ENCODE peak calls at places on chromosomes 1 and 21, in four cellular contexts. U is uterus, M is K562, V is heart left ventricle. H is an unnamed sample.
A peak's percentile ranks its signal among the peaks of the same experiment; 100 is the strongest.

GRCh38 chr1:226063362-226064167 is 1.0 kb downstream of the H3-3A start:
- DNase-seq in U (peak; percentile 51), M (peak; percentile 34), V (peak; percentile 57), H (no peak)

GRCh38 chr1:200184196-200184595 is 156.7 kb downstream of the NR5A2 start:
- DNase-seq in U (no peak), M (no peak), V (peak; percentile 89), H (no peak)

GRCh38 chr1:9270290-9270900 is 22.3 kb upstream of the SPSB1 start:
- DNase-seq in U (no peak), M (no peak), V (peak; percentile 74), H (no peak)

GRCh38 chr21:43266534-43266933 is 97.7 kb downstream of the CRYAA start:
- DNase-seq in U (no peak), M (no peak), V (peak; percentile 3), H (no peak)

GRCh38 chr1:165129568-165130164 is 226.8 kb downstream of the LMX1A start:
- DNase-seq in U (no peak), M (peak; percentile 56), V (peak; percentile 68), H (no peak)

GRCh38 chr1:165974598-165975131 is 147.3 kb downstream of the UCK2 start:
- DNase-seq in U (no peak), M (no peak), V (no peak), H (no peak)

GRCh38 chr21:29302340-29302991 is 3.7 kb downstream of the BACH1 start:
- DNase-seq in U (no peak), M (no peak), V (no peak), H (no peak)

GRCh38 chr1:167482184-167482583 is 36.1 kb downstream of the CD247 start:
- DNase-seq in U (no peak), M (no peak), V (no peak), H (no peak)

GRCh38 chr1:204574016-204574855 is 58.0 kb downstream of the MDM4 start:
- DNase-seq in U (no peak), M (no peak), V (no peak), H (no peak)

GRCh38 chr1:200546577-200546976 is 74.0 kb downstream of the KIF14 start:
- DNase-seq in U (no peak), M (no peak), V (no peak), H (no peak)

GRCh38 chr1:111833334-111833733 is 77.6 kb downstream of the DDX20 start:
- DNase-seq in U (no peak), M (no peak), V (no peak), H (no peak)

GRCh38 chr1:156114101-156114918 is at the start of gene LMNA:
- DNase-seq in U (peak; percentile 93), M (peak; percentile 90), V (peak; percentile 94), H (peak; percentile 48)
- TF ChIP-seq POLR2A in U (peak; percentile 99), M (peak; percentile 87), V (peak; percentile 99), H (peak; percentile 82)

GRCh38 chr1:23963617-23964234 is 4.1 kb downstream of the PNRC2 start:
- DNase-seq in U (no peak), M (no peak), V (no peak), H (no peak)

GRCh38 chr1:23960291-23960718 is 677 bp downstream of the PNRC2 start:
- DNase-seq in U (no peak), M (no peak), V (no peak), H (no peak)

GRCh38 chr1:23957096-23957495 is 2.5 kb upstream of the PNRC2 start:
- DNase-seq in U (no peak), M (no peak), V (no peak), H (no peak)

GRCh38 chr1:23958810-23959460 is 693 bp upstream of the PNRC2 start:
- DNase-seq in U (peak; percentile 80), M (peak; percentile 93), V (peak; percentile 90), H (peak; percentile 96)

DNA sequence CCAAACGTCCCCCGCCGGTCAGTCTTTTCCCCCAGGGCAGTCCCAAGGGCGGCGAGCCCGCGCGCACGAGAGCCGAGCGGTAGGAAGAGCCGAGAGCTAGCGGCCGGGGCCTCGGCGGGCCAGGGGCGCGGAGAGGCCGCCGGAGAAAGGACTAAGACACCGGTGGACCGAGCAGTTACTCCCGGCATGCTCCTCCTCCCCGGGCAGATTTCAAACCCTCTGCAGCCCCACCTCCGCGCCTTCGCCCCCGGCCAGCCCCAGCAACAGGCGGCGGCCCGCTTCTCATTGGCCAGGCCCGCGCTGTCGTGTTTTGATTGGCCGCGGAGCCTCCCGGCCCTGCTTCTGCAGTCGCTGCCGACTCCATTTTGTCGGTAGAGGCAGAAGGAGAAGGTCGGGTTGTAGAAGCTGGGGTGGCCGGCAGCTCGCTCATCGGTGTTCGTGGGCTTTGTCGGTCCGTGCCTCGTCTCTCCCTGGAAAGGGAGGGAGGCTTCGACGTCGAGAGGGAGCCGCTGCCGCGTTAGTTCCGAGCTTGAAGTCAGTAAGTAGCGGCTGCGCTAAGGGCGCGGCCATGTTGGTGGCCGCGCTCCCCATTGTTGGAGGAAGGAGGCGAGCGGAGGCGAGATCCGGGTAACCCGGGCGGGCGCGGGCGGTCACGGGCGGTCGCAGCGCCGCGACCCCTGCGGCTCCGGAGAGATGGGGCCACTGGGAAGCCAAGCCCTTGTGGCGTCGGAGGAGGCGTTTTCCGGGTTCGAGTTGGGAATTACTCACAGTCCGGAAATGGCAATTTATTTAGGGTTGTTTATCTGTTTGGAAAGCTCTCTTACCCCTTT is at the start of gene PNRC2:
- DNase-seq in U (peak; percentile 97), M (peak; percentile 100), V (peak; percentile 97), H (peak; percentile 82)
- TF ChIP-seq POLR2A in U (peak; percentile 95), M (peak; percentile 99), V (peak; percentile 96), H (peak; percentile 89)

GRCh38 chr21:44300262-44300959 is 558 bp downstream of the PFKL start:
- DNase-seq in U (peak; percentile 70), M (peak; percentile 91), V (peak; percentile 84), H (no peak)
- TF ChIP-seq POLR2A in U (peak; percentile 51), M (peak; percentile 67), V (peak; percentile 36), H (peak; percentile 53)

GRCh38 chr1:203291201-203292096 is 13.9 kb upstream of the BTG2 start:
- DNase-seq in U (no peak), M (no peak), V (no peak), H (no peak)
- TF ChIP-seq POLR2A in U (peak; percentile 20), M (no peak), V (no peak), H (no peak)

GRCh38 chr1:45542591-45542990 is 8.0 kb upstream of the AKR1A1 start:
- DNase-seq in U (no peak), M (peak; percentile 39), V (peak; percentile 26), H (no peak)
- TF ChIP-seq POLR2A in U (no peak), M (no peak), V (no peak), H (no peak)

DNA sequence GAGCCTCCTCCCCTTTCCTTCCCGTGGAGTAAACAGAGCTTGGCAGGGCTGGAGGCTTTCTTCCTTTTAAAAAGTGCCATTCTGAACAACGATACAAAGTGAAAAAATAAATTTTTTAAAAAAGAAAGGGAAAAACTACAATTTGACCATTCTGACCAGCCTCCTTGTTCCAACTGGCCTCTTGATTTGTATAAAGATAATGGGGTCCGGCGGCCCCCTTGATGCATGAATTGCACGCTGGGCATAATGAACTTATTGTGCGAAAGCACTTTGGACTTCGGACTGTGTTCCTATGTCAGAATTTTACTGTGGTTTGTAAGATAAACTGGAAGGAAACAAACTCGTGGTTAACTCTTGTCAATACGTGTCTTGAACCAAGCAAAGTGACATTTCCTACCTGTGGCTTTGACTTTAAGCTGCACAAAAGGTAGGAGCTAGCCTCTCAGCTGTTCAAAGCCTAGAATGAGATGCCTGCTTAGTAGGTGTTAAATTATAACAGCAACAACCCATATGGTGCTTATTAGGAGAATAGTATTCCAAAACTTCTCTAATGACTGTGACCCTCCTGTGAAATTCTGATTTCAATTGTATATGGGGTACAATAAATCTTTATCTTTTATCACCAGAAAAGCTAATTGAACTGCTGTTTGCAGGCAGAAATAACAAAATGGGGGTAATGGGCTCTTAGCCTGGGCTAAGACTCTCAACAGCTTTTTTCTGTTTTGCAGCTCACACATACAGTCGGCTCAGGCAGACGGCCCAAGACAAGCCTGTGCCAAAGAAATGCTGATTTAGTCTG is 9.4 kb downstream of the IRF2BP2 start:
- DNase-seq in U (peak; percentile 65), M (peak; percentile 41), V (peak; percentile 52), H (no peak)
- TF ChIP-seq POLR2A in U (no peak), M (peak; percentile 35), V (no peak), H (peak; percentile 45)

GRCh38 chr1:2546515-2547209 is 9.5 kb upstream of the TNFRSF14 start:
- DNase-seq in U (peak; percentile 72), M (peak; percentile 96), V (peak; percentile 89), H (peak; percentile 82)
- TF ChIP-seq POLR2A in U (peak; percentile 38), M (peak; percentile 66), V (peak; percentile 56), H (peak; percentile 3)